ENCODE peak calls at places on chromosome 1, in five cellular contexts. J is PC-3, G is HCT116, S is GM23248, X is GM23338. L is an unnamed sample.

GRCh38 chr1:168365719-168366474 is 85.2 kb downstream of the TBX19 start:
- DNase-seq in J (peak; percentile 30), G (no peak), S (no peak), X (peak; percentile 44), L (peak; percentile 4)

GRCh38 chr1:42736152-42736551 is 3.9 kb downstream of the CLDN19 start:
- DNase-seq in J (peak; percentile 43), G (no peak), S (peak; percentile 61), X (peak; percentile 64), L (peak; percentile 13)

GRCh38 chr1:177385760-177386698 is 215.3 kb downstream of the BRINP2 start:
- DNase-seq in J (peak; percentile 70), G (no peak), S (peak; percentile 60), X (no peak), L (no peak)

GRCh38 chr1:41862411-41863221 is 56.1 kb downstream of the HIVEP3 start:
- DNase-seq in J (peak; percentile 96), G (peak; percentile 83), S (peak; percentile 95), X (no peak), L (no peak)

GRCh38 chr1:10992864-10993263 is 19.6 kb upstream of the TARDBP start:
- DNase-seq in J (no peak), G (no peak), S (no peak), X (no peak), L (no peak)

GRCh38 chr1:6245869-6246496 is 2.0 kb downstream of the HES3 start:
- DNase-seq in J (peak; percentile 69), G (no peak), S (peak; percentile 48), X (peak; percentile 94), L (peak; percentile 29)

GRCh38 chr1:16250547-16251251 is 13.7 kb upstream of the CPLANE2 start:
- DNase-seq in J (no peak), G (no peak), S (peak; percentile 63), X (no peak), L (no peak)

GRCh38 chr1:154186852-154187501 is 4.9 kb downstream of the TPM3 start:
- DNase-seq in J (no peak), G (no peak), S (no peak), X (peak; percentile 72), L (peak; percentile 24)

GRCh38 chr1:192376387-192376786 is 59.6 kb downstream of the RGS21 start:
- DNase-seq in J (no peak), G (no peak), S (no peak), X (no peak), L (no peak)

GRCh38 chr1:25476186-25477097 is 45.7 kb downstream of the MACO1 start:
- DNase-seq in J (no peak), G (no peak), S (no peak), X (no peak), L (no peak)

GRCh38 chr1:234975122-234975940 is 153.3 kb downstream of the TOMM20 start:
- DNase-seq in J (peak; percentile 97), G (peak; percentile 79), S (peak; percentile 91), X (no peak), L (no peak)

GRCh38 chr1:2789986-2790581 is 11.4 kb downstream of the TTC34 start:
- DNase-seq in J (no peak), G (no peak), S (no peak), X (peak; percentile 54), L (no peak)
- H3K9me2 ChIP-seq in J (no peaks in the 10 kb centered on the region), G (no peaks in the 10 kb centered on the region), S (no peaks in the 10 kb centered on the region), X (no peaks in the 10 kb centered on the region), L (no peaks in the 10 kb centered on the region)

GRCh38 chr1:202825748-202826147 is 15.0 kb downstream of the PCAT6 start:
- DNase-seq in J (no peak), G (no peak), S (no peak), X (no peak), L (no peak)

GRCh38 chr1:202818819-202819218 is 8.1 kb downstream of the PCAT6 start:
- DNase-seq in J (no peak), G (no peak), S (no peak), X (no peak), L (no peak)

DNA sequence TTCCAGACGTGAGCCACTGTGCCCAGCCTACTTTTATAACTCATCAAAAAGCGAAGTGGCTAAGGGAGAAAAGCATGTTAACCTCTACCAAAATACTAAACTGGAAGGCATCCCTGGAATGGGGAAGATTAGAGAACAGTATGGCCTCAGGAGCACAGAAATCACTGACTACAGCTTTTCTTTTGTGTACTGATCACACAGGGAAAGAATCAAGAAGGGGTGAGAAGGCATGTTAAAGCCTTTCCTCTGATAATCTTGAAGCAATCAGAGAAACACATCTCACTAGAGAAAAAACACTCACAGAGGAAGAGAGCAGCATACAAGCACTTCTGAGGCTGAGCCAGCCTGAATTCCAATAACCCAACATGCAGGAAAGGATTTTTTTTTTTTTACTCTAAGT is 10.7 kb downstream of the PCAT6 start:
- DNase-seq in J (no peak), G (no peak), S (peak; percentile 58), X (no peak), L (no peak)
- H2AFZ ChIP-seq in J (no peak overlapping the region), G (peak overlapping the region; percentile 48), S (peak overlapping the region; percentile 68), X (no peak overlapping the region), L (no peak overlapping the region)

DNA sequence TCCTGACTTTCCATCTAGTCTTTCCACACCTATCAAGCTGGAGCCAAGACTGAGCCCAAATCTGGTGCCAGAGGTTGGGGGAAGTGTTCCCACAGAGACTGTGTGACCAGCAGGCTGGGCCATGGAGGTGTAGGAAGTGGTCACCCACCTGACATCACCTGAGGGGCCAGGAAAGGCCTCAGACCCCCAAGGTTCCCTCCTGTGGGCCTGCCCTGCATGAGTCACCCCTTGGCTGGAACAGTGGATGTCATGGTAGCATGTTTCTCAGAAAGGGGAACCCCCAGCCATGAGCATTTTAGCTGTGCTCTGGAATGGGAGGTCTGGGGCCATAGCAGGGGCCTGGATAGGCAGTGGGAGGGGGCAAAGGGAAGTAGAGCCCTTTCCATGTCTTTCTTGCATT is 5.7 kb upstream of the TNFRSF8 start:
- DNase-seq in J (no peak), G (no peak), S (peak; percentile 47), X (no peak), L (no peak)
- H3K9me2 ChIP-seq in J (no peaks in the 10 kb centered on the region), G (no peaks in the 10 kb centered on the region), S (no peaks in the 10 kb centered on the region), X (no peaks in the 10 kb centered on the region), L (no peaks in the 10 kb centered on the region)

GRCh38 chr1:36475341-36475740 is 7.4 kb downstream of the CSF3R start:
- DNase-seq in J (no peak), G (no peak), S (no peak), X (no peak), L (no peak)
- H2AFZ ChIP-seq in J (no peak overlapping the region), G (no peak overlapping the region), S (no peak overlapping the region), X (no peak overlapping the region), L (no peak overlapping the region)

GRCh38 chr1:186429017-186429416 is 31.9 kb downstream of the PDC start:
- DNase-seq in J (no peak), G (no peak), S (peak; percentile 26), X (no peak), L (no peak)
- H3K9me2 ChIP-seq in J (no peaks in the 10 kb centered on the region), G (no peaks in the 10 kb centered on the region), S (no peaks in the 10 kb centered on the region), X (peaks cover 4% of the 10 kb centered on the region), L (no peaks in the 10 kb centered on the region)

DNA sequence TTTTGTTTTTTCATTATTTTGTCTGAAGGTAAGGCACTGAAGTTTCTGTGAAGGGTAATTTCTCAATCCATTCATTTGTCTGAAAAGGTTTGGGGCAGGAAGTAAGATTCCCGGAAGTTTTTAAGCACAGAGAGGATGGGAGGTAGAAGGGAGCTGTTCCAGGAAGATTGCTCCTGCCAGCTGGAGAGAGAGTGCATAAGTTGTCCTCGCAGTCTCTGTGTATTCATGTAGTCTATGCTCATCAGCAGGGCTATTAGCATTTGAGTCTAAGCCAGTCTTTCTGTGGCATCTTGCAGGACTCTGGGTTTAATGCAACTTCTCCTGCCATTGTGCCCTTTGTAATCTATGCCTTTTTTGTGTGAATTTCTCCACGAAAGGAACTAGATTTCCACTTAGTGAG is 140.9 kb upstream of the FGGY start:
- DNase-seq in J (no peak), G (no peak), S (peak; percentile 45), X (no peak), L (no peak)
- H2AFZ ChIP-seq in J (no peak overlapping the region), G (no peak overlapping the region), S (peak overlapping the region; percentile 70), X (peak overlapping the region; percentile 43), L (no peak overlapping the region)

DNA sequence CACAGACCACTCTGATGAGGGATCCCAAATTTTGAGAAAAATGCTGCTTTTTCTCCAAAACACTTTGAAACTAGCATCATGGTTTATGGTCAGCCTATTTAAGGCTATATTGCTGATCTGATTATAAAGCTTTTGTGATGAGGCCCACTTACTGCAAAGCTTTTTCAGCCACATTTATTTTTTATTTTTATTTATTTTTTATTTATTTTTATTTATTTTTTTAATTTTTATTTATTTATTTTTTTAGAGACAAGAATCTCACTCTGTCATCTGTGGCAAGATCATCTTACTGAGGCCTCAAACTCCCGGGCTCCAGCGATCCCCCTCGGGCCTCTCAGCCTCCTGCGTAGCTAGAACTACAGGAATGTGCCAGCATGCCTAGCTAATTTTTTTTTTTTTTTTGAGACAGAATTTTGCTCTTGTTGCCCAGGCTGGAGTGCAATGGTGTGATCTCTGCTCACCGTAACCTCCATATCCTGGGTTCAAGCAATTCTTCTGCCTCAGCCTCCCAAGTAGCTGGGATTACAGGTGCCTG is 5.2 kb upstream of the BCAS2 start:
- DNase-seq in J (no peak), G (no peak), S (no peak), X (no peak), L (no peak)
- H3K9me2 ChIP-seq in J (no peaks in the 10 kb centered on the region), G (no peaks in the 10 kb centered on the region), S (no peaks in the 10 kb centered on the region), X (peaks cover 7% of the 10 kb centered on the region), L (no peaks in the 10 kb centered on the region)